ENCODE peak calls at places on chromosomes 4 and X, in eight cellular contexts. L is AG10803; A is CD4-positive, alpha-beta T cell; S is uterus; K is PC-3; U is foreskin fibroblast; C is IMR-90; W is choroid plexus epithelial cell. G is an unnamed sample.

GRCh38 chrX:72297953-72298730 is 7.6 kb downstream of the CITED1 start:
- DNase-seq in A (no peak), K (peak), C (no peak), U (no peak), W (peak), S (no peak), L (no peak), G (no peak)

GRCh38 chr4:141213550-141213991 is 7.1 kb upstream of the ZNF330 start:
- DNase-seq in K (no peak), W (no peak), U (no peak), S (no peak), C (no peak), L (no peak), A (no peak), G (no peak)

GRCh38 chr4:24659241-24659961 is 75.0 kb upstream of the DHX15 start:
- DNase-seq in W (no peak), A (no peak), K (peak), L (no peak), S (no peak), C (no peak), U (no peak), G (no peak)

GRCh38 chr4:186719925-186720694 is 3.5 kb downstream of the FAT1 start:
- DNase-seq in C (no peak), W (peak), S (no peak), U (peak), K (peak), A (no peak), L (peak), G (no peak)

GRCh38 chr4:49018718-49019295 is 32.7 kb downstream of the CWH43 start:
- DNase-seq in U (no peak), K (no peak), A (no peak), S (no peak), W (no peak), L (no peak), C (no peak), G (no peak)

GRCh38 chr4:55768291-55768690 is 51.3 kb upstream of the EXOC1L start:
- DNase-seq in C (peak), K (peak), U (peak), L (peak), A (no peak), W (peak), S (no peak), G (no peak)

GRCh38 chr4:73901031-73901430 is 31.8 kb downstream of the CXCL1 start:
- DNase-seq in U (peak), L (peak), C (peak), W (no peak), S (no peak), K (no peak), A (no peak), G (no peak)

GRCh38 chr4:39044947-39045734 is 12.9 kb upstream of the TMEM156 start:
- DNase-seq in S (no peak), U (no peak), L (peak), C (no peak), K (no peak), W (peak), A (peak), G (no peak)

GRCh38 chr4:56768772-56769171 is 52.7 kb downstream of the SPINK2 start:
- DNase-seq in A (no peak), U (no peak), S (no peak), C (no peak), K (no peak), W (no peak), L (no peak), G (peak)

GRCh38 chrX:22378296-22378695 is 105.6 kb downstream of the CBLL2 start:
- DNase-seq in A (no peak), L (no peak), K (peak), C (no peak), U (no peak), S (no peak), W (no peak), G (no peak)

GRCh38 chr4:77893451-77893850 is 30.8 kb downstream of the MRPL1 start:
- DNase-seq in S (no peak), K (no peak), U (no peak), L (no peak), W (no peak), A (no peak), C (no peak), G (no peak)

GRCh38 chrX:154369453-154370299 is 4.8 kb downstream of the FLNA start:
- DNase-seq in L (peak), S (peak), C (peak), U (peak), K (peak), A (peak), W (peak), G (peak)

GRCh38 chr4:78682090-78682489 is 94.1 kb upstream of the BMP2K start:
- DNase-seq in W (no peak), K (no peak), S (no peak), U (no peak), C (no peak), L (no peak), A (no peak), G (no peak)

GRCh38 chr4:109302366-109303140 is at the start of gene COL25A1:
- DNase-seq in C (peak), K (no peak), S (peak), A (peak), L (peak), U (peak), W (peak), G (peak)

GRCh38 chr4:144611850-144612249 is 34.1 kb upstream of the HHIP start:
- DNase-seq in A (no peak), K (peak), L (peak), C (peak), U (no peak), W (peak), S (no peak), G (peak)

GRCh38 chrX:124217289-124218251 is 114.9 kb upstream of the TEX13D start:
- DNase-seq in W (no peak), C (no peak), S (no peak), A (peak), K (peak), U (peak), L (peak), G (peak)

GRCh38 chr4:17326756-17327155 is 185.1 kb downstream of the QDPR start:
- DNase-seq in K (no peak), C (no peak), L (no peak), A (no peak), S (no peak), U (no peak), W (no peak), G (no peak)

GRCh38 chr4:93396274-93396673 is 432.3 kb upstream of the ATOH1 start:
- DNase-seq in A (no peak), W (peak), S (no peak), K (peak), C (peak), L (peak), U (peak), G (no peak)

GRCh38 chr4:156312261-156312847 is 358.7 kb upstream of the CTSO start:
- DNase-seq in L (peak), W (peak), U (no peak), K (no peak), A (no peak), C (no peak), S (no peak), G (no peak)

GRCh38 chr4:72341432-72341820 is 227.6 kb downstream of the ADAMTS3 start:
- DNase-seq in K (no peak), W (no peak), L (no peak), U (no peak), C (no peak), A (no peak), S (no peak), G (no peak)

GRCh38 chr4:3421470-3421869 is 20.3 kb upstream of the HGFAC start:
- DNase-seq in S (no peak), U (no peak), K (no peak), A (no peak), C (no peak), L (no peak), W (no peak), G (no peak)

GRCh38 chrX:46294234-46294633 is 251.0 kb downstream of the ZNF674 start:
- DNase-seq in S (no peak), L (peak), C (no peak), A (no peak), K (no peak), U (peak), W (peak), G (no peak)

GRCh38 chr4:25795566-25796454 is 67.0 kb downstream of the SEL1L3 start:
- DNase-seq in A (no peak), S (no peak), W (peak), K (peak), U (peak), C (peak), L (peak), G (no peak)

GRCh38 chrX:7202206-7202605 is 54.3 kb upstream of the PUDP start:
- DNase-seq in U (no peak), S (no peak), K (peak), A (no peak), L (no peak), C (no peak), W (peak), G (no peak)

GRCh38 chrX:19889582-19890342 is 2.4 kb upstream of the SH3KBP1 start:
- DNase-seq in L (peak), A (no peak), S (peak), K (peak), C (peak), W (peak), U (peak), G (peak)

GRCh38 chr4:10259976-10260375 is 143.4 kb upstream of the WDR1 start:
- DNase-seq in S (no peak), U (no peak), K (no peak), L (no peak), C (no peak), W (no peak), A (no peak), G (no peak)

GRCh38 chr4:10256203-10256602 is 139.6 kb upstream of the WDR1 start:
- DNase-seq in C (no peak), L (peak), W (no peak), U (no peak), K (no peak), A (no peak), S (no peak), G (no peak)

DNA sequence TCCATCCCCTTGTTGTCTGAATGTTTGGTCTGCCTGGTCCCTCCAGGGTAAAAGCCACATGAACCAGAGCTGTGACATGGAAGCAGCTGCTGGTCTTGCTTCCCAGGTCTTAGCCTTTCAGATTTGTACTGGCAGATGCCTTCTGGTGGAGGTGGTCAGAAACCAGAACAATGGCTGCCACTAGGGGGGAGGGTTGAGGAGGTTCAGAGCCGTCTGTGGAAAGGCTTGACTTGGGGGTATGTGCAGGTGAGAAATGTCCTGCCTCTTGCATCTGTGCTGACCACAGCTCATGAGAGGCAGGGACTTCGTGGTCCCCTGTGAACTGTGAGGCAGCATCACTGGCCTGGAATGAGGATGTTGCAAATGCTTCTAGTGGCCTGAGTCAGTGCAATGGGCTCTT is 144.2 kb upstream of the WDR1 start:
- DNase-seq in A (no peak), U (no peak), W (no peak), S (no peak), C (no peak), L (peak), K (no peak), G (no peak)
- TF ChIP-seq CTCF in A (no peak), U (no peak), W (no peak), S (no peak), C (no peak), L (peak), K (no peak), G (no peak)

GRCh38 chrX:152652467-152652866 is 14.8 kb downstream of the GABRQ start:
- DNase-seq in W (no peak), S (no peak), L (no peak), K (no peak), C (no peak), U (no peak), A (no peak), G (no peak)

GRCh38 chrX:152656890-152657289 is 19.2 kb downstream of the GABRQ start:
- DNase-seq in A (no peak), L (no peak), S (no peak), U (no peak), C (no peak), K (no peak), W (no peak), G (no peak)

GRCh38 chrX:152656087-152656486 is 18.4 kb downstream of the GABRQ start:
- DNase-seq in K (no peak), L (no peak), U (no peak), S (no peak), C (no peak), A (no peak), W (no peak), G (no peak)

GRCh38 chrX:152663086-152663485 is 25.4 kb downstream of the GABRQ start:
- DNase-seq in U (no peak), K (no peak), S (no peak), W (no peak), L (no peak), C (no peak), A (no peak), G (no peak)

GRCh38 chrX:152658302-152658701 is 20.6 kb downstream of the GABRQ start:
- DNase-seq in W (no peak), L (no peak), S (no peak), U (no peak), C (no peak), K (no peak), A (no peak), G (no peak)
- TF ChIP-seq CTCF in W (no peak), L (no peak), S (no peak), U (no peak), C (no peak), K (peak), A (no peak), G (no peak)

DNA sequence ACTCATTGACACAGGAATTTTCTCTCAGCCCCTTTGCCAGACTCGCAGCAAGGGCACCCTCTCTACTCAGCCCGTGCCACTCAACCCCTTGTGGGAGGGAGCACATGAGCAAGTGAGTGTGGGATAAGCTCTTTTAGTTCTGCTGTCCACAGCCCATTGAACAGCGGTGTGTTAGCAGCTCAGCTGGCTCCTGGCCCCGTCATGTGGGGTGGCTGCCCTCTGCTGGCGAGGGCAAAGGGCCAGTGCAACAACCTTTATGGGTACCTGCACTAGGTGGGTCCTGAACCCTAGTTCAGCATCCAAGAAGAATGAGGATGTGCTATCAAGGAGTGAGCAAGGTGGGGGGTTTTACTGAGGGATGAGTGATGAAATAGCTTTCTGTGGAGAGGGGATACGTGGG is 85.0 kb upstream of the ZNF81 start:
- DNase-seq in C (no peak), A (peak), L (peak), S (no peak), K (peak), U (no peak), W (peak), G (no peak)
- TF ChIP-seq CTCF in C (peak), A (no peak), L (peak), S (no peak), K (peak), U (peak), W (peak), G (peak)

GRCh38 chr4:99612704-99613103 is 38.1 kb downstream of the MTTP start:
- DNase-seq in U (no peak), S (no peak), A (no peak), W (no peak), C (no peak), K (no peak), L (no peak), G (no peak)

GRCh38 chr4:99614491-99614890 is 39.9 kb downstream of the MTTP start:
- DNase-seq in K (no peak), S (no peak), A (no peak), L (no peak), C (no peak), W (no peak), U (no peak), G (no peak)

GRCh38 chr4:99617374-99617773 is 40.3 kb downstream of the C4orf54 start:
- DNase-seq in S (no peak), A (no peak), K (peak), U (no peak), L (no peak), W (no peak), C (no peak), G (no peak)

GRCh38 chr4:99612281-99612680 is 37.7 kb downstream of the MTTP start:
- DNase-seq in A (no peak), W (no peak), K (no peak), U (no peak), C (no peak), L (no peak), S (no peak), G (no peak)

DNA sequence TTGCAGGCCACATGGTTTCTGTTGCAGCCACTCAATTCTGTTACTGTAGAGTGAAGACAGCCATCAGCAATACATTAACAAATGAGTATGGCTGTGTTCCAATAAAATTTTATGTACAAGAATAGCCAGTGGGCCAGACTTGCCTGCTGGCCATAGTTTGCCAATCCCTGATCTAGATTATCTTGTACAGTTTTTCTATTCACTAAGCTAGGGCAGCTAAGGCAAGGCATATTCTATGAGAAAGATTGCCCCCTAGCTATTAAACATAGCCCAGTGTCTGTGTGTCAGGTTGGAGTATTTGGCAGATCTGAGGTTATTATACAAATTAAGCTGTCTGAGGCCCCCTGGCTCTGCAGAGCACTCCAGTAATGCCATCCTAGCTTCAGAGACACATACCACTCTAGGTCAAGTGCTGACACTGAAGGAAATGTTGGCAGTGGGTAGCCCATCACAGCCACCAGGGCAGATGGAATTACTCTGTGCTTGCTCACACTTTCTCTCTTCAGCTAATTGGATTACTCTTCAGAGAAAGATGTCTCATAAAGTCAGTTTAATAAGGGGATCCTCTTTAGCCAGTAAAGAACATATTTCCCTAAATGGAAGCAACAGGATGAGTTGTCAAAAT is 40.7 kb downstream of the MTTP start:
- DNase-seq in C (no peak), U (no peak), W (no peak), S (no peak), K (no peak), L (no peak), A (no peak), G (no peak)
- TF ChIP-seq CTCF in C (no peak), U (no peak), W (no peak), S (no peak), K (no peak), L (no peak), A (no peak), G (no peak)

GRCh38 chrX:67545772-67546495 is 2.1 kb downstream of the AR start:
- DNase-seq in C (no peak), U (no peak), S (peak), L (no peak), K (no peak), W (peak), A (no peak), G (peak)

GRCh38 chrX:67546496-67547423 is 2.9 kb downstream of the AR start:
- DNase-seq in K (no peak), A (no peak), L (no peak), S (peak), W (no peak), U (no peak), C (no peak), G (no peak)

GRCh38 chrX:67544281-67544680 is 460 bp downstream of the AR start:
- DNase-seq in W (no peak), A (no peak), K (no peak), S (peak), L (no peak), U (no peak), C (no peak), G (no peak)

GRCh38 chrX:67543818-67544217 is at the start of gene AR:
- DNase-seq in A (no peak), K (no peak), W (peak), S (peak), U (peak), C (peak), L (peak), G (no peak)

GRCh38 chrX:67544871-67545771 is 1.3 kb downstream of the AR start:
- DNase-seq in A (no peak), L (no peak), W (peak), K (no peak), U (peak), C (peak), S (peak), G (peak)
- TF ChIP-seq CTCF in A (no peak), L (no peak), W (no peak), K (no peak), U (no peak), C (no peak), S (no peak), G (no peak)

GRCh38 chr4:139301143-139301820 is at the start of gene NAA15:
- DNase-seq in U (peak), C (peak), K (peak), L (peak), W (peak), S (peak), A (peak), G (peak)

GRCh38 chr4:139304920-139305319 is 2.6 kb upstream of the NDUFC1 start:
- DNase-seq in K (no peak), S (no peak), C (no peak), A (no peak), W (no peak), L (no peak), U (no peak), G (no peak)

GRCh38 chr4:139300431-139301142 is 718 bp upstream of the NAA15 start:
- DNase-seq in W (peak), A (no peak), S (peak), U (peak), C (peak), K (peak), L (peak), G (no peak)

GRCh38 chr4:139299536-139299935 is 1.8 kb upstream of the NAA15 start:
- DNase-seq in K (peak), C (peak), L (no peak), U (no peak), A (no peak), W (no peak), S (no peak), G (no peak)

GRCh38 chr4:139301821-139302611 is at the start of gene NDUFC1:
- DNase-seq in L (peak), K (peak), W (peak), U (no peak), C (peak), S (peak), A (peak), G (peak)
- TF ChIP-seq CTCF in L (peak), K (no peak), W (peak), U (no peak), C (peak), S (no peak), A (peak), G (no peak)

GRCh38 chr4:177879851-177880250 is 437.6 kb upstream of the AGA start:
- DNase-seq in A (no peak), K (peak), C (no peak), S (no peak), W (no peak), U (no peak), L (no peak), G (no peak)
- TF ChIP-seq CTCF in A (no peak), K (peak), C (no peak), S (no peak), W (no peak), U (no peak), L (no peak), G (no peak)

DNA sequence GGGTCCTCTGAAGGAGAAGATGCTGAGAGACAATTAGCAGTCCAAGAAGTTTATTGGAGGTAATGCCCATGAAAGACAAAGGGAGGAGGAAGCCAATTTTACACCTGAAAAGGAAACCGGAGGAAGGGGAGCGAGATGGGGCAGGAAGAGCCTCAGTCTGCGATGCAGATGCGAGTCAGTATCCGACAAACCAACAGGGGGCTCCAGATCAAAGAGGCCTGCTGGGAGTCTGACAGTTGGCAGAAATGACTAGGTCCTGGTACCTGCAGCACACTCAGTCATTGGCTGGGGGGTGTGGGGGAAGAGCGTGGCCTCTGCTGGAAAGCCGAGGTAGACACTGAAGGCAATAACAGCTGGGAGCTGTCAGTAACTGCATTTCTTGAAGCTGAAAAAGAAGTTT is 231.1 kb upstream of the CENPE start:
- DNase-seq in W (no peak), C (no peak), L (no peak), U (no peak), S (no peak), K (no peak), A (no peak), G (peak)
- TF ChIP-seq CTCF in W (peak), C (no peak), L (no peak), U (no peak), S (no peak), K (peak), A (no peak), G (peak)

G was measured in GM10248.